ENCODE peak calls at places on chromosomes 11 and 22, in five cellular contexts. One of them, this sample, is unnamed.

GRCh38 chr11:12200359-12201015 is 90.1 kb downstream of the MICAL2 start:
- DNase-seq in mucosa of descending colon: no peak
- DNase-seq in fibroblast of lung: peak; percentile 88
- DNase-seq in psoas muscle: no peak
- DNase-seq in SJSA1: peak; percentile 79
- DNase-seq in this sample: peak; percentile 44

GRCh38 chr11:45104790-45105084 is 41.7 kb upstream of the PRDM11 start:
- DNase-seq in SJSA1: peak; percentile 32
- DNase-seq in psoas muscle: no peak
- DNase-seq in mucosa of descending colon: no peak
- DNase-seq in fibroblast of lung: no peak
- DNase-seq in this sample: no peak

GRCh38 chr11:10526974-10527918 is 13.7 kb downstream of the RNF141 start:
- DNase-seq in fibroblast of lung: peak; percentile 49
- DNase-seq in SJSA1: no peak
- DNase-seq in mucosa of descending colon: no peak
- DNase-seq in psoas muscle: no peak
- DNase-seq in this sample: no peak

GRCh38 chr11:134580635-134581025 is 168.6 kb upstream of the B3GAT1 start:
- DNase-seq in mucosa of descending colon: no peak
- DNase-seq in psoas muscle: no peak
- DNase-seq in SJSA1: no peak
- DNase-seq in fibroblast of lung: no peak
- DNase-seq in this sample: no peak

GRCh38 chr11:1928891-1929541 is 9.5 kb downstream of the TNNT3 start:
- DNase-seq in mucosa of descending colon: no peak
- DNase-seq in SJSA1: no peak
- DNase-seq in psoas muscle: no peak
- DNase-seq in fibroblast of lung: no peak
- DNase-seq in this sample: no peak

GRCh38 chr22:33803883-33804282 is 116.4 kb downstream of the LARGE1 start:
- DNase-seq in SJSA1: no peak
- DNase-seq in fibroblast of lung: no peak
- DNase-seq in mucosa of descending colon: no peak
- DNase-seq in psoas muscle: no peak
- DNase-seq in this sample: no peak

GRCh38 chr22:49973018-49973965 is 12.7 kb downstream of the PIM3 start:
- DNase-seq in SJSA1: no peak
- DNase-seq in mucosa of descending colon: no peak
- DNase-seq in fibroblast of lung: peak; percentile 37
- DNase-seq in psoas muscle: no peak
- DNase-seq in this sample: no peak

GRCh38 chr11:46222485-46223251 is 54.8 kb upstream of the CREB3L1 start:
- DNase-seq in SJSA1: no peak
- DNase-seq in psoas muscle: no peak
- DNase-seq in mucosa of descending colon: no peak
- DNase-seq in fibroblast of lung: no peak
- DNase-seq in this sample: no peak

GRCh38 chr11:111665779-111666178 is 63.5 kb downstream of the SIK2 start:
- DNase-seq in SJSA1: no peak
- DNase-seq in psoas muscle: no peak
- DNase-seq in mucosa of descending colon: no peak
- DNase-seq in fibroblast of lung: peak; percentile 51
- DNase-seq in this sample: no peak

GRCh38 chr11:114307524-114308203 is 11.5 kb downstream of the NNMT start:
- DNase-seq in SJSA1: peak; percentile 59
- DNase-seq in fibroblast of lung: peak; percentile 93
- DNase-seq in mucosa of descending colon: peak; percentile 61
- DNase-seq in psoas muscle: peak; percentile 76
- DNase-seq in this sample: peak; percentile 45

GRCh38 chr22:50673231-50674126 is 856 bp downstream of the SHANK3 start:
- DNase-seq in SJSA1: peak; percentile 28
- DNase-seq in mucosa of descending colon: peak; percentile 37
- DNase-seq in psoas muscle: no peak
- DNase-seq in fibroblast of lung: no peak
- DNase-seq in this sample: no peak

GRCh38 chr22:33811686-33812085 is 108.6 kb downstream of the LARGE1 start:
- DNase-seq in fibroblast of lung: peak; percentile 78
- DNase-seq in SJSA1: no peak
- DNase-seq in mucosa of descending colon: no peak
- DNase-seq in psoas muscle: peak; percentile 57
- DNase-seq in this sample: peak; percentile 39

GRCh38 chr11:101127699-101128570 is 1.7 kb downstream of the PGR start:
- DNase-seq in mucosa of descending colon: peak; percentile 46
- DNase-seq in psoas muscle: peak; percentile 19
- DNase-seq in fibroblast of lung: no peak
- DNase-seq in SJSA1: no peak
- DNase-seq in this sample: peak; percentile 33

GRCh38 chr11:125257185-125257584 is 92.6 kb downstream of the PKNOX2 start:
- DNase-seq in mucosa of descending colon: no peak
- DNase-seq in psoas muscle: no peak
- DNase-seq in SJSA1: no peak
- DNase-seq in fibroblast of lung: no peak
- DNase-seq in this sample: no peak

GRCh38 chr11:75945925-75946324 is 130.9 kb downstream of the UVRAG start:
- DNase-seq in SJSA1: no peak
- DNase-seq in mucosa of descending colon: no peak
- DNase-seq in psoas muscle: no peak
- DNase-seq in fibroblast of lung: no peak
- DNase-seq in this sample: no peak

GRCh38 chr22:17149073-17149815 is 9.8 kb downstream of the HDHD5 start:
- DNase-seq in SJSA1: no peak
- DNase-seq in fibroblast of lung: no peak
- DNase-seq in psoas muscle: no peak
- DNase-seq in mucosa of descending colon: no peak
- DNase-seq in this sample: no peak

GRCh38 chr11:79314906-79315689 is 125.7 kb downstream of the TENM4 start:
- DNase-seq in psoas muscle: no peak
- DNase-seq in fibroblast of lung: peak; percentile 27
- DNase-seq in SJSA1: no peak
- DNase-seq in mucosa of descending colon: no peak
- DNase-seq in this sample: no peak

GRCh38 chr11:7892751-7893356 is 38.2 kb downstream of the OR10A6 start:
- DNase-seq in mucosa of descending colon: no peak
- DNase-seq in fibroblast of lung: peak; percentile 52
- DNase-seq in SJSA1: no peak
- DNase-seq in psoas muscle: no peak
- DNase-seq in this sample: no peak

GRCh38 chr11:18785416-18785815 is 6.2 kb downstream of the PTPN5 start:
- DNase-seq in mucosa of descending colon: no peak
- DNase-seq in fibroblast of lung: no peak
- DNase-seq in SJSA1: no peak
- DNase-seq in psoas muscle: no peak
- DNase-seq in this sample: no peak

GRCh38 chr22:50225200-50225969 is 19.4 kb downstream of the TUBGCP6 start:
- DNase-seq in psoas muscle: no peak
- DNase-seq in SJSA1: no peak
- DNase-seq in fibroblast of lung: no peak
- DNase-seq in mucosa of descending colon: no peak
- DNase-seq in this sample: no peak

GRCh38 chr11:69943506-69943905 is 124.3 kb upstream of the FGF3 start:
- DNase-seq in psoas muscle: no peak
- DNase-seq in fibroblast of lung: no peak
- DNase-seq in SJSA1: no peak
- DNase-seq in mucosa of descending colon: peak; percentile 25
- DNase-seq in this sample: peak; percentile 64

GRCh38 chr11:118353084-118353710 is 6.2 kb upstream of the UBE4A start:
- DNase-seq in SJSA1: no peak
- DNase-seq in psoas muscle: no peak
- DNase-seq in fibroblast of lung: no peak
- DNase-seq in mucosa of descending colon: no peak
- DNase-seq in this sample: no peak

GRCh38 chr11:27972432-27973170 is 135.4 kb downstream of the KIF18A start:
- DNase-seq in fibroblast of lung: peak; percentile 50
- DNase-seq in psoas muscle: no peak
- DNase-seq in SJSA1: no peak
- DNase-seq in mucosa of descending colon: no peak
- DNase-seq in this sample: no peak

GRCh38 chr11:92969293-92969633 is 188 bp upstream of the MTNR1B start:
- DNase-seq in psoas muscle: no peak
- DNase-seq in mucosa of descending colon: no peak
- DNase-seq in SJSA1: no peak
- DNase-seq in fibroblast of lung: no peak
- DNase-seq in this sample: no peak

GRCh38 chr22:49042877-49043859 is 784.5 kb downstream of the BRD1 start:
- DNase-seq in psoas muscle: no peak
- DNase-seq in fibroblast of lung: no peak
- DNase-seq in SJSA1: no peak
- DNase-seq in mucosa of descending colon: no peak
- DNase-seq in this sample: no peak

GRCh38 chr11:102730036-102730815 is 5.5 kb upstream of the MMP8 start:
- DNase-seq in psoas muscle: no peak
- DNase-seq in mucosa of descending colon: no peak
- DNase-seq in fibroblast of lung: peak; percentile 16
- DNase-seq in SJSA1: no peak
- DNase-seq in this sample: no peak

GRCh38 chr11:911031-911889 is 650 bp upstream of the CHID1 start:
- DNase-seq in mucosa of descending colon: peak; percentile 72
- DNase-seq in fibroblast of lung: peak; percentile 83
- DNase-seq in SJSA1: peak; percentile 50
- DNase-seq in psoas muscle: peak; percentile 64
- DNase-seq in this sample: peak; percentile 50

GRCh38 chr11:911890-912219 is 1.2 kb upstream of the CHID1 start:
- DNase-seq in SJSA1: no peak
- DNase-seq in psoas muscle: no peak
- DNase-seq in fibroblast of lung: no peak
- DNase-seq in mucosa of descending colon: no peak
- DNase-seq in this sample: no peak

GRCh38 chr11:910044-910588 is 494 bp downstream of the CHID1 start:
- DNase-seq in mucosa of descending colon: no peak
- DNase-seq in fibroblast of lung: peak; percentile 20
- DNase-seq in psoas muscle: no peak
- DNase-seq in SJSA1: no peak
- DNase-seq in this sample: no peak

GRCh38 chr11:909406-909805 is 1.2 kb downstream of the CHID1 start:
- DNase-seq in SJSA1: no peak
- DNase-seq in psoas muscle: no peak
- DNase-seq in mucosa of descending colon: no peak
- DNase-seq in fibroblast of lung: no peak
- DNase-seq in this sample: no peak

GRCh38 chr11:910589-911030 is at the start of gene CHID1:
- DNase-seq in fibroblast of lung: peak; percentile 81
- DNase-seq in mucosa of descending colon: peak; percentile 92
- DNase-seq in psoas muscle: peak; percentile 87
- DNase-seq in SJSA1: peak; percentile 66
- DNase-seq in this sample: peak; percentile 88
- H3K4me3 ChIP-seq in fibroblast of lung: peak within 1 kb of the TSS; percentile 65
- H3K4me3 ChIP-seq in mucosa of descending colon: peak within 1 kb of the TSS; percentile 63
- H3K4me3 ChIP-seq in psoas muscle: peak within 1 kb of the TSS; percentile 72
- H3K4me3 ChIP-seq in SJSA1: peak within 1 kb of the TSS; percentile 84
- H3K4me3 ChIP-seq in this sample: peak within 1 kb of the TSS; percentile 96

DNA sequence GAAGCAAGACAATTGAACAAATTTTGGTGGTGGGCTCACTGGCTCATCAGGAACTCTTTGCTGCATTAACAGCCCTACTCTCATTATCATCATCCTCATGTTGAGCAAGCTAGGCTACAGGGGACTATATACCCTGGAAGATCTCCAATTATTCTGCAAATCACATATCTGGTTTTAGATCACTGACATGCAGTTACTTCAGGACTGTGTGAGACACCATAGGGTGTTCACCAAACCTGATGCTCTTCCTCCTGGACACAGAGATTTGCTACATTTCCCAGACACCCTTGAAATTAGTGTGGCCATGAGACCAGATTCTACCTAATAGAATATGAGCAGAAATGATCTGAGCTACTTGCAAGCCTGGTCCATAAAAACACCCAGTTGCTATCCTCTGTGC is 23.0 kb upstream of the ME3 start:
- DNase-seq in SJSA1: no peak
- DNase-seq in mucosa of descending colon: no peak
- DNase-seq in fibroblast of lung: peak; percentile 53
- DNase-seq in psoas muscle: no peak
- DNase-seq in this sample: no peak
- H3K4me1 ChIP-seq in SJSA1: peaks cover 19% of the 10 kb centered on the region
- H3K4me1 ChIP-seq in mucosa of descending colon: no peaks in the 10 kb centered on the region
- H3K4me1 ChIP-seq in fibroblast of lung: peaks cover 19% of the 10 kb centered on the region
- H3K4me1 ChIP-seq in psoas muscle: peaks cover 17% of the 10 kb centered on the region
- H3K4me1 ChIP-seq in this sample: peaks cover 12% of the 10 kb centered on the region

GRCh38 chr11:59173964-59174663 is 2.2 kb downstream of the DTX4 start:
- DNase-seq in fibroblast of lung: peak; percentile 7
- DNase-seq in psoas muscle: no peak
- DNase-seq in SJSA1: no peak
- DNase-seq in mucosa of descending colon: peak; percentile 85
- DNase-seq in this sample: no peak
- H3K4me3 ChIP-seq in fibroblast of lung: no peak overlapping the region
- H3K4me3 ChIP-seq in psoas muscle: peak overlapping the region; percentile 72
- H3K4me3 ChIP-seq in SJSA1: peak overlapping the region; percentile 70
- H3K4me3 ChIP-seq in mucosa of descending colon: no peak overlapping the region
- H3K4me3 ChIP-seq in this sample: peak overlapping the region; percentile 77

GRCh38 chr22:25069426-25069757 is 116.9 kb downstream of the KIAA1671 start:
- DNase-seq in fibroblast of lung: no peak
- DNase-seq in psoas muscle: no peak
- DNase-seq in mucosa of descending colon: no peak
- DNase-seq in SJSA1: no peak
- DNase-seq in this sample: no peak
- H3K4me1 ChIP-seq in fibroblast of lung: no peaks in the 10 kb centered on the region
- H3K4me1 ChIP-seq in psoas muscle: peaks cover 5% of the 10 kb centered on the region
- H3K4me1 ChIP-seq in mucosa of descending colon: no peaks in the 10 kb centered on the region
- H3K4me1 ChIP-seq in SJSA1: no peaks in the 10 kb centered on the region
- H3K4me1 ChIP-seq in this sample: peaks cover 11% of the 10 kb centered on the region

GRCh38 chr11:131253142-131253884 is 117.1 kb upstream of the NTM start:
- DNase-seq in mucosa of descending colon: no peak
- DNase-seq in fibroblast of lung: peak; percentile 20
- DNase-seq in psoas muscle: no peak
- DNase-seq in SJSA1: no peak
- DNase-seq in this sample: no peak
- H3K4me3 ChIP-seq in mucosa of descending colon: no peak overlapping the region
- H3K4me3 ChIP-seq in fibroblast of lung: no peak overlapping the region
- H3K4me3 ChIP-seq in psoas muscle: no peak overlapping the region
- H3K4me3 ChIP-seq in SJSA1: no peak overlapping the region
- H3K4me3 ChIP-seq in this sample: no peak overlapping the region

DNA sequence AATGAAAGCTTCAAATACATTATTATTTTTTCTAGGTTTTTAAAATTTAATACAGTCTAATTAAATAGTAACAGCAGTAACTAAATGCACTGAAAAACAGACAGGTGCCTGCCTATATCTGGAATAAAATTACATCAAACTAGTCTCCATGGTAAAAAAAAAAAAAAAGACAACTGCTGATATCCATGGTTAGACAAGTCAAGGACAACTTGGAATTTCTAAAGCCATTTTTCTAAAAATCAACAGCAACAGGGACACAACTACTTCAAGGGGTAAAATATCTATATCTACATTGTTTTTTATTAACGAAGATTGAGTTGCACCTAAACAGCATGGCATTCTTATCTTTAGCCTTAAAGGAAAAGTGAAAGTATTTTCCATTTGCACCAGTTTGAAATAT is 74.7 kb upstream of the VPREB1 start:
- DNase-seq in fibroblast of lung: no peak
- DNase-seq in SJSA1: no peak
- DNase-seq in psoas muscle: no peak
- DNase-seq in mucosa of descending colon: no peak
- DNase-seq in this sample: no peak
- H3K4me1 ChIP-seq in fibroblast of lung: no peaks in the 10 kb centered on the region
- H3K4me1 ChIP-seq in SJSA1: no peaks in the 10 kb centered on the region
- H3K4me1 ChIP-seq in psoas muscle: no peaks in the 10 kb centered on the region
- H3K4me1 ChIP-seq in mucosa of descending colon: no peaks in the 10 kb centered on the region
- H3K4me1 ChIP-seq in this sample: no peaks in the 10 kb centered on the region